ENCODE peak calls at places on chromosomes 13 and 19, in nine cellular contexts. Z is IMR-90; F is CD8-positive, alpha-beta T cell; D is tibial nerve; U is Caco-2; E is neuronal stem cell; V is hepatocyte; G is adrenal gland; M is GM23338. Y is an unnamed sample. For H3K4me1, the result is how much of the 10 kb centered on the place peaks cover.

GRCh38 chr13:110652755-110653154 is 37.4 kb downstream of the NAXD start:
- DNase-seq in F (no peak), Z (no peak), M (no peak), D (no peak), E (no peak), U (no peak), G (no peak), V (no peak), Y (no peak)

GRCh38 chr13:77019756-77020155 is 7.2 kb downstream of the FBXL3 start:
- DNase-seq in G (no peak), E (no peak), M (no peak), F (no peak), D (no peak), Z (no peak), V (no peak), U (no peak), Y (no peak)

GRCh38 chr13:33751151-33751550 is 66.8 kb upstream of the RFC3 start:
- DNase-seq in V (no peak), M (no peak), D (no peak), F (no peak), G (no peak), Z (peak), E (no peak), U (no peak), Y (no peak)

GRCh38 chr19:13024958-13025653 is 29.8 kb downstream of the NFIX start:
- DNase-seq in V (no peak), G (peak), F (no peak), E (no peak), U (no peak), M (peak), D (no peak), Z (no peak), Y (no peak)

GRCh38 chr13:46492946-46493345 is 60.0 kb upstream of the LRCH1 start:
- DNase-seq in Z (peak), V (peak), E (peak), F (no peak), M (peak), U (peak), D (peak), G (peak), Y (peak)

GRCh38 chr19:54297759-54298305 is 15.1 kb downstream of the LILRA5 start:
- DNase-seq in G (no peak), E (no peak), U (peak), D (no peak), V (no peak), M (peak), F (no peak), Z (no peak), Y (no peak)

GRCh38 chr13:21637296-21637695 is 33.3 kb upstream of the MICU2 start:
- DNase-seq in M (peak), F (peak), G (peak), D (no peak), Z (peak), V (peak), U (no peak), E (no peak), Y (peak)

GRCh38 chr19:42287826-42288107 is 14.2 kb upstream of the PRR19 start:
- DNase-seq in U (no peak), V (no peak), M (no peak), D (no peak), Z (no peak), F (no peak), E (no peak), G (no peak), Y (no peak)

GRCh38 chr13:41505209-41505835 is 48.0 kb downstream of the RGCC start:
- DNase-seq in G (no peak), V (no peak), M (no peak), E (no peak), U (no peak), F (no peak), D (no peak), Z (peak), Y (no peak)

GRCh38 chr13:90717451-90717936 is 630.0 kb upstream of the MIR17HG start:
- DNase-seq in V (peak), G (peak), D (no peak), E (peak), F (no peak), M (peak), Z (peak), U (no peak), Y (no peak)

GRCh38 chr13:111521030-111521429 is 200.6 kb downstream of the TEX29 start:
- DNase-seq in V (no peak), F (no peak), M (no peak), E (no peak), U (no peak), Z (no peak), D (no peak), G (no peak), Y (no peak)

GRCh38 chr13:99075268-99076191 is 97.7 kb upstream of the DOCK9 start:
- DNase-seq in E (no peak), D (no peak), V (no peak), G (no peak), M (no peak), U (no peak), F (no peak), Z (no peak), Y (no peak)

GRCh38 chr13:100139822-100140221 is 50.9 kb downstream of the PCCA start:
- DNase-seq in F (no peak), D (no peak), M (no peak), E (no peak), G (no peak), Z (peak), V (no peak), U (no peak), Y (no peak)

GRCh38 chr13:32253911-32254399 is 61.2 kb downstream of the ZAR1L start:
- DNase-seq in U (no peak), E (no peak), D (peak), M (no peak), F (no peak), G (no peak), Z (no peak), V (no peak), Y (no peak)

GRCh38 chr13:29849731-29850212 is 645 bp downstream of the UBL3 start:
- DNase-seq in V (peak), U (peak), G (peak), Z (peak), M (peak), F (peak), D (peak), E (no peak), Y (no peak)

GRCh38 chr13:105139048-105139379 is 1396.4 kb downstream of the EFNB2 start:
- DNase-seq in V (no peak), E (no peak), D (no peak), G (no peak), M (no peak), F (no peak), U (no peak), Z (no peak), Y (no peak)

GRCh38 chr13:57925250-57925649 is 293.7 kb downstream of the PCDH17 start:
- DNase-seq in U (peak), F (no peak), M (no peak), V (peak), G (no peak), E (no peak), D (no peak), Z (no peak), Y (no peak)

GRCh38 chr13:113561417-113562084 is 23.0 kb upstream of the TFDP1 start:
- DNase-seq in M (no peak), D (no peak), U (no peak), V (no peak), G (no peak), Z (no peak), E (no peak), F (no peak), Y (peak)

GRCh38 chr13:113009743-113010509 is 40.9 kb downstream of the MCF2L start:
- DNase-seq in M (no peak), G (peak), D (no peak), E (no peak), U (no peak), V (peak), Z (no peak), F (no peak), Y (no peak)

GRCh38 chr13:113973218-113974164 is at the start of gene C13orf46:
- DNase-seq in G (no peak), M (no peak), U (no peak), Z (no peak), F (no peak), E (no peak), D (no peak), V (no peak), Y (no peak)

GRCh38 chr19:6811906-6812305 is 39.4 kb downstream of the VAV1 start:
- DNase-seq in D (no peak), V (peak), G (peak), M (peak), Z (peak), F (no peak), E (no peak), U (peak), Y (peak)

GRCh38 chr19:38386968-38387549 is 775 bp downstream of the GGN start:
- DNase-seq in M (no peak), D (peak), U (no peak), Z (no peak), F (no peak), E (no peak), G (peak), V (peak), Y (no peak)

GRCh38 chr13:41495044-41495443 is 37.7 kb downstream of the RGCC start:
- DNase-seq in M (no peak), E (no peak), G (no peak), U (no peak), D (no peak), Z (no peak), F (no peak), V (no peak), Y (no peak)

GRCh38 chr19:49847731-49848696 is 2.9 kb upstream of the PTOV1 start:
- DNase-seq in U (no peak), D (no peak), Z (peak), M (no peak), F (no peak), E (no peak), G (no peak), V (no peak), Y (peak)

GRCh38 chr13:97113231-97114001 is 108.7 kb upstream of the MBNL2 start:
- DNase-seq in D (no peak), M (peak), V (peak), U (no peak), E (no peak), F (no peak), G (peak), Z (no peak), Y (peak)

GRCh38 chr19:20103091-20103501 is 25.3 kb downstream of the ZNF90 start:
- DNase-seq in U (peak), E (no peak), Z (no peak), F (no peak), D (no peak), V (no peak), G (no peak), M (peak), Y (no peak)

GRCh38 chr19:35040826-35041547 is 534 bp upstream of the HPN start:
- DNase-seq in E (no peak), Z (no peak), V (peak), F (peak), G (peak), U (peak), D (peak), M (peak), Y (no peak)

GRCh38 chr13:48843630-48844380 is 131.9 kb upstream of the FNDC3A start:
- DNase-seq in D (no peak), M (no peak), Z (no peak), G (no peak), E (no peak), F (no peak), V (no peak), U (no peak), Y (no peak)

GRCh38 chr13:47723898-47724297 is 277.2 kb downstream of the SUCLA2 start:
- DNase-seq in V (no peak), M (peak), G (no peak), Z (no peak), F (no peak), U (no peak), E (no peak), D (no peak), Y (no peak)

GRCh38 chr19:10888421-10888866 is 17.1 kb downstream of the CARM1 start:
- DNase-seq in E (no peak), U (no peak), V (no peak), F (no peak), G (no peak), M (peak), Z (no peak), D (no peak), Y (peak)

GRCh38 chr13:96003304-96003703 is 49.9 kb downstream of the UGGT2 start:
- DNase-seq in U (no peak), M (peak), V (peak), Z (no peak), F (no peak), G (no peak), E (no peak), D (no peak), Y (no peak)

GRCh38 chr19:40279761-40280607 is 5.2 kb downstream of the AKT2 start:
- DNase-seq in G (no peak), F (peak), M (no peak), D (no peak), U (no peak), V (peak), E (no peak), Z (no peak), Y (no peak)

GRCh38 chr19:40279120-40279551 is 6.0 kb downstream of the AKT2 start:
- DNase-seq in Z (peak), U (no peak), E (no peak), M (no peak), F (no peak), G (no peak), D (peak), V (peak), Y (no peak)

GRCh38 chr19:40274585-40275544 is 10.3 kb downstream of the AKT2 start:
- DNase-seq in F (peak), G (no peak), E (no peak), U (no peak), D (no peak), Z (no peak), V (peak), M (no peak), Y (no peak)

GRCh38 chr19:40278361-40279045 is 6.6 kb downstream of the AKT2 start:
- DNase-seq in V (no peak), U (no peak), Z (no peak), D (no peak), F (no peak), G (no peak), E (no peak), M (no peak), Y (no peak)

DNA sequence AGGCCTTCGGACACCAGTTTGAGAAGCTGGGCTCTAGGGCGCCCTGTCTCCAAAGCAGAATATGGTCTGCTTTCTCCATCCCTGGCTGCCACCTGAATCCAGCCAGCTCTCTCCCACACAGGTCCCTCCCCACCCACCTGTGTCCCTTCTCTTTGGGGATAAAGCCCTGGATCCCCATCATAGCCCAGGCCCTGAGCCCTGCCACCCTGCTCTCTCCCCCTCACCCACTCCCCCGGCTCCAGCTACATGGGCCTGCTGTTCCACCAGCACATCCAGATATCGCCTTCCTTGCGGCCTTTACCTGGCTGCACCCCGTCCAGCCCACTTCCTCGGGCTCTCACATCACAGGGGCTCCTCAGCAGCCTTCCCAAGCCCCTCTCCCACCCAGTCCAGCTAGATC is 7.8 kb downstream of the AKT2 start:
- DNase-seq in F (no peak), E (no peak), M (no peak), D (no peak), Z (no peak), V (peak), G (no peak), U (no peak), Y (no peak)
- H3K4me1 ChIP-seq in F (half or more), E (under half), M (under half), D (half or more), Z (under half), V (under half), G (under half), U (under half), Y (under half)

DNA sequence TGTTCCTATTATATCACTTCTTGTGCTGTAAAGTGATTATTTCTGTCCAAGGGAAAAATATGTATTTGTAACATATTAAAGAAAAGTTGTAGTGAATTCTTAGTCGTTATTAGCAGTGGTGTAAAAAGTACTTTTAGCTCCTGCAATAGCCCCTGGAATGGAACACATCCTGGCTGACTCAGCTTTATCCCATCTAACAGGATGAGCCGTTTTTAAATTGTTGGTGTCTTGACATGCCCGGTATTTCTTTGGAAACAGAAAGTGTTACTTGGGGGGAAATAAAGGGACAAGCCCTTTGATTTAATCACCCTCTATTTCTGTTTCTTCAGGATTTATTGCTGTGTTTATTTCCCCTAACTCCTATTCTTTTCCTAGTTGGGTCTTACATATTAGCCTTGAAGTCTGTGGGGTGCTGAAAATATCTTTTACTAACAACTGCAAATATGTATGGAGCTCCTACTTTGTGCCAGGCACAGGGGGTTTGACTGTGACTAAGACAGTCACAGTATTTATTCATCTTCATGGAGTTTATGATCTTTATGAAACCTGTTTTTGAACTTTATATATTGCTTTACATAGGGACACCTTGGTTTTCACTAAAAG is 17.9 kb downstream of the COG3 start:
- DNase-seq in G (no peak), M (no peak), V (no peak), Z (peak), U (no peak), D (no peak), F (no peak), E (no peak), Y (no peak)
- H3K4me3 ChIP-seq in G (no peak), M (no peak), V (no peak), Z (no peak), U (no peak), D (no peak), F (no peak), E (no peak), Y (no peak)

GRCh38 chr19:660793-661426 is 2.1 kb downstream of the RNF126 start:
- DNase-seq in F (no peak), M (no peak), G (peak), U (peak), V (peak), D (no peak), Z (no peak), E (no peak), Y (no peak)

GRCh38 chr19:663682-664117 is 686 bp upstream of the RNF126 start:
- DNase-seq in V (no peak), D (no peak), Z (no peak), M (no peak), G (no peak), F (no peak), U (no peak), E (no peak), Y (no peak)

GRCh38 chr19:662207-662961 is 630 bp downstream of the RNF126 start:
- DNase-seq in M (peak), E (no peak), G (peak), U (peak), D (no peak), V (peak), F (peak), Z (peak), Y (peak)

GRCh38 chr19:662962-663681 is at the start of gene RNF126:
- DNase-seq in U (peak), V (peak), E (peak), F (peak), D (peak), G (peak), M (peak), Z (peak), Y (peak)

GRCh38 chr19:661427-662196 is 1.4 kb downstream of the RNF126 start:
- DNase-seq in F (peak), Z (no peak), U (no peak), M (no peak), G (peak), E (no peak), D (no peak), V (peak), Y (no peak)
- H3K4me1 ChIP-seq in F (half or more), Z (under half), U (under half), M (under half), G (under half), E (under half), D (half or more), V (under half), Y (under half)

GRCh38 chr19:33905473-33905936 is 108.8 kb downstream of the KCTD15 start:
- DNase-seq in D (no peak), E (peak), M (peak), U (peak), V (peak), F (no peak), Z (no peak), G (peak), Y (no peak)
- H3K4me3 ChIP-seq in D (peak), E (peak), M (peak), U (peak), V (peak), F (no peak), Z (no peak), G (peak), Y (peak)

GRCh38 chr19:22605275-22606211 is 28.6 kb upstream of the ZNF492 start:
- DNase-seq in M (no peak), U (no peak), E (no peak), D (no peak), G (no peak), V (no peak), Z (no peak), F (no peak), Y (no peak)

GRCh38 chr19:22604571-22605274 is 29.4 kb upstream of the ZNF492 start:
- DNase-seq in V (no peak), G (no peak), Z (no peak), M (no peak), F (no peak), D (no peak), E (no peak), U (no peak), Y (no peak)

GRCh38 chr19:22602631-22603272 is 31.4 kb upstream of the ZNF492 start:
- DNase-seq in F (no peak), G (no peak), M (no peak), V (no peak), D (no peak), U (no peak), E (no peak), Z (no peak), Y (no peak)

GRCh38 chr19:22601906-22602630 is 32.1 kb upstream of the ZNF492 start:
- DNase-seq in M (no peak), D (no peak), Z (no peak), F (no peak), U (no peak), G (no peak), E (no peak), V (no peak), Y (no peak)

DNA sequence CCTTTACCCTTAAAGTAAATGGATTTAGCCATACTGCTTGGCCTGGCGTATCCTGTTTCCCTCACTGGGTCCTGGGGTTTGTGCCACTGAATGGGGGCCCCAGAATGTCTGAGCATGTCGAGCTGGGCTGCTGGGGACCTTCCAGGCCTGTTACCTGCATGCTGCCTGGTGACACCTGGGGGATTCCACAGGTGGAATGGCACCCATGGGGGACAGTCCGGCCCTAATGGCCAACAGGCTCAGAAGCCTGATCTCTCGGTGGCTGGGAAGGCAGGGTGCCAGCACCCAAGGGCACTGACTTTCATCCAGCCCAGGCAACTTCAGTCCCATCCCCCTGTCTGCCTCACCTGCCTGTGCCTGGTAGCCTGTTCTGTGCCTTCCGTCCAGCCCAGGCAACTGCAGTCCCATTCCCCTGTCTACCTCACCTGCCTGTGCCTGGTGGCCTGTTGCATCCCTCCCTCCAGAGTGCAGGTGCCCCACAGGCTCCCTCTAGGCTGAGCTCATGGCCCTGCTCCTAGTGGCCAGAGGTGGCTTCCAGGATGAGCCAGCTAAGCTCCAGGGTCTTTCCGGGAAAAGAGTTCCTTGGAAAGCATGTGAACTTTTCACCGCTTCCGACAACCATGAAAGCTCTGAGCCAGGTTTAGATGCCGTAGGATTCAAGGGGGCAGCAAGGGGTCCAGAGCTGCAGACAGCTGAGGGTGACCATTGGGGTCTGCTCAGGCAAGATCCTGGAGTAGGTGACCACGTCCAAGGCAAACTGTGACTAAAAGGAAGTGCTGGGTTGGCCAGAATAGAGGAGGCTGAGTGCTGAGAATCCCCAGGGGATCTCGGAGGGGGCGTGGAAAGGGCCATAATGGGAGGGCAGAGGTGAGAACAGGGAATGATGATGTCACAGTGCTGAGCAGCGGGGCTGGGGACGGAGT is 30.3 kb upstream of the ZNF492 start:
- DNase-seq in G (no peak), D (no peak), E (no peak), M (no peak), Z (no peak), F (no peak), V (no peak), U (no peak), Y (no peak)
- H3K4me1 ChIP-seq in G (under half), D (under half), E (under half), M (under half), Z (under half), F (under half), V (under half), U (under half), Y (under half)

GRCh38 chr13:106513608-106514007 is 21.9 kb downstream of the EFNB2 start:
- DNase-seq in F (no peak), G (no peak), D (no peak), U (no peak), M (no peak), Z (no peak), V (no peak), E (no peak), Y (peak)
- H3K4me3 ChIP-seq in F (no peak), G (no peak), D (no peak), U (no peak), M (no peak), Z (no peak), V (no peak), E (no peak), Y (no peak)

Y was measured in HAP-1.